ENCODE peak calls at places on chromosome 6, in nine cellular contexts. One of them, this sample, is unnamed.

GRCh38 chr6:16639689-16640480 is 121.4 kb downstream of the ATXN1 start:
- DNase-seq in cardiac muscle cell: no peak
- DNase-seq in astrocyte of the spinal cord: peak
- DNase-seq in IMR-90: peak
- DNase-seq in bronchial epithelial cell: peak
- DNase-seq in choroid plexus epithelial cell: peak
- DNase-seq in GM12878: no peak
- DNase-seq in astrocyte: peak
- DNase-seq in A549: peak
- DNase-seq in this sample: no peak

GRCh38 chr6:167706313-167707109 is 120.2 kb upstream of the AFDN start:
- DNase-seq in choroid plexus epithelial cell: no peak
- DNase-seq in cardiac muscle cell: no peak
- DNase-seq in astrocyte: no peak
- DNase-seq in IMR-90: no peak
- DNase-seq in A549: no peak
- DNase-seq in GM12878: peak
- DNase-seq in astrocyte of the spinal cord: no peak
- DNase-seq in bronchial epithelial cell: no peak
- DNase-seq in this sample: peak

GRCh38 chr6:11298651-11299420 is 66.4 kb upstream of the NEDD9 start:
- DNase-seq in GM12878: no peak
- DNase-seq in bronchial epithelial cell: peak
- DNase-seq in astrocyte: peak
- DNase-seq in cardiac muscle cell: no peak
- DNase-seq in A549: peak
- DNase-seq in choroid plexus epithelial cell: peak
- DNase-seq in IMR-90: no peak
- DNase-seq in astrocyte of the spinal cord: peak
- DNase-seq in this sample: no peak

GRCh38 chr6:128005009-128005408 is 104.2 kb upstream of the THEMIS start:
- DNase-seq in cardiac muscle cell: no peak
- DNase-seq in GM12878: no peak
- DNase-seq in choroid plexus epithelial cell: peak
- DNase-seq in A549: no peak
- DNase-seq in bronchial epithelial cell: peak
- DNase-seq in IMR-90: peak
- DNase-seq in astrocyte: peak
- DNase-seq in astrocyte of the spinal cord: no peak
- DNase-seq in this sample: no peak

GRCh38 chr6:163548624-163549023 is 134.1 kb downstream of the QKI start:
- DNase-seq in A549: no peak
- DNase-seq in bronchial epithelial cell: no peak
- DNase-seq in GM12878: no peak
- DNase-seq in IMR-90: no peak
- DNase-seq in astrocyte: no peak
- DNase-seq in astrocyte of the spinal cord: no peak
- DNase-seq in choroid plexus epithelial cell: no peak
- DNase-seq in cardiac muscle cell: no peak
- DNase-seq in this sample: no peak

GRCh38 chr6:138654715-138655634 is 118.6 kb upstream of the CCDC28A start:
- DNase-seq in astrocyte: peak
- DNase-seq in GM12878: peak
- DNase-seq in choroid plexus epithelial cell: peak
- DNase-seq in cardiac muscle cell: no peak
- DNase-seq in astrocyte of the spinal cord: peak
- DNase-seq in IMR-90: peak
- DNase-seq in A549: no peak
- DNase-seq in bronchial epithelial cell: peak
- DNase-seq in this sample: peak

GRCh38 chr6:55758156-55758942 is 117.0 kb downstream of the BMP5 start:
- DNase-seq in bronchial epithelial cell: peak
- DNase-seq in astrocyte: peak
- DNase-seq in A549: peak
- DNase-seq in choroid plexus epithelial cell: peak
- DNase-seq in astrocyte of the spinal cord: peak
- DNase-seq in IMR-90: peak
- DNase-seq in cardiac muscle cell: no peak
- DNase-seq in GM12878: no peak
- DNase-seq in this sample: no peak

GRCh38 chr6:9140181-9140580 is 704.8 kb upstream of the SLC35B3 start:
- DNase-seq in bronchial epithelial cell: peak
- DNase-seq in A549: no peak
- DNase-seq in astrocyte of the spinal cord: peak
- DNase-seq in choroid plexus epithelial cell: no peak
- DNase-seq in GM12878: no peak
- DNase-seq in cardiac muscle cell: no peak
- DNase-seq in IMR-90: peak
- DNase-seq in astrocyte: no peak
- DNase-seq in this sample: no peak

GRCh38 chr6:41713161-41713649 is 22.2 kb downstream of the TFEB start:
- DNase-seq in IMR-90: peak
- DNase-seq in astrocyte of the spinal cord: peak
- DNase-seq in A549: peak
- DNase-seq in astrocyte: peak
- DNase-seq in choroid plexus epithelial cell: no peak
- DNase-seq in cardiac muscle cell: no peak
- DNase-seq in bronchial epithelial cell: peak
- DNase-seq in GM12878: no peak
- DNase-seq in this sample: peak

GRCh38 chr6:20197251-20197650 is 15.0 kb downstream of the MBOAT1 start:
- DNase-seq in astrocyte: peak
- DNase-seq in cardiac muscle cell: no peak
- DNase-seq in IMR-90: no peak
- DNase-seq in astrocyte of the spinal cord: no peak
- DNase-seq in A549: no peak
- DNase-seq in choroid plexus epithelial cell: no peak
- DNase-seq in bronchial epithelial cell: no peak
- DNase-seq in GM12878: no peak
- DNase-seq in this sample: no peak

GRCh38 chr6:99606670-99607415 is at the start of gene PRDM13:
- DNase-seq in cardiac muscle cell: no peak
- DNase-seq in GM12878: no peak
- DNase-seq in A549: no peak
- DNase-seq in astrocyte of the spinal cord: no peak
- DNase-seq in choroid plexus epithelial cell: no peak
- DNase-seq in IMR-90: no peak
- DNase-seq in bronchial epithelial cell: no peak
- DNase-seq in astrocyte: no peak
- DNase-seq in this sample: no peak

GRCh38 chr6:162882817-162883481 is 155.2 kb downstream of the PACRG start:
- DNase-seq in cardiac muscle cell: no peak
- DNase-seq in IMR-90: no peak
- DNase-seq in astrocyte of the spinal cord: no peak
- DNase-seq in bronchial epithelial cell: peak
- DNase-seq in choroid plexus epithelial cell: no peak
- DNase-seq in A549: no peak
- DNase-seq in GM12878: no peak
- DNase-seq in astrocyte: no peak
- DNase-seq in this sample: peak

GRCh38 chr6:129486333-129486732 is 223.6 kb downstream of the ARHGAP18 start:
- DNase-seq in astrocyte: no peak
- DNase-seq in GM12878: no peak
- DNase-seq in IMR-90: no peak
- DNase-seq in A549: no peak
- DNase-seq in astrocyte of the spinal cord: peak
- DNase-seq in choroid plexus epithelial cell: peak
- DNase-seq in cardiac muscle cell: no peak
- DNase-seq in bronchial epithelial cell: no peak
- DNase-seq in this sample: no peak

GRCh38 chr6:82740066-82740465 is 325.6 kb downstream of the UBE3D start:
- DNase-seq in A549: no peak
- DNase-seq in bronchial epithelial cell: no peak
- DNase-seq in GM12878: no peak
- DNase-seq in choroid plexus epithelial cell: no peak
- DNase-seq in astrocyte of the spinal cord: no peak
- DNase-seq in IMR-90: no peak
- DNase-seq in cardiac muscle cell: no peak
- DNase-seq in astrocyte: no peak
- DNase-seq in this sample: no peak

GRCh38 chr6:32254761-32255211 is 30.9 kb upstream of the NOTCH4 start:
- DNase-seq in choroid plexus epithelial cell: no peak
- DNase-seq in astrocyte of the spinal cord: no peak
- DNase-seq in IMR-90: no peak
- DNase-seq in A549: no peak
- DNase-seq in cardiac muscle cell: no peak
- DNase-seq in astrocyte: no peak
- DNase-seq in bronchial epithelial cell: no peak
- DNase-seq in GM12878: no peak
- DNase-seq in this sample: no peak
- H3K4me3 ChIP-seq in choroid plexus epithelial cell: peak
- H3K4me3 ChIP-seq in astrocyte of the spinal cord: peak
- H3K4me3 ChIP-seq in IMR-90: peak
- H3K4me3 ChIP-seq in A549: peak
- H3K4me3 ChIP-seq in cardiac muscle cell: no peak
- H3K4me3 ChIP-seq in astrocyte: peak
- H3K4me3 ChIP-seq in bronchial epithelial cell: peak
- H3K4me3 ChIP-seq in GM12878: no peak
- H3K4me3 ChIP-seq in this sample: no peak

GRCh38 chr6:121223212-121223611 is 111.1 kb downstream of the TBC1D32 start:
- DNase-seq in GM12878: no peak
- DNase-seq in astrocyte: no peak
- DNase-seq in astrocyte of the spinal cord: no peak
- DNase-seq in bronchial epithelial cell: peak
- DNase-seq in choroid plexus epithelial cell: no peak
- DNase-seq in cardiac muscle cell: no peak
- DNase-seq in IMR-90: no peak
- DNase-seq in A549: no peak
- DNase-seq in this sample: no peak

GRCh38 chr6:121223930-121224329 is 110.3 kb downstream of the TBC1D32 start:
- DNase-seq in bronchial epithelial cell: no peak
- DNase-seq in IMR-90: no peak
- DNase-seq in astrocyte of the spinal cord: no peak
- DNase-seq in A549: no peak
- DNase-seq in GM12878: no peak
- DNase-seq in cardiac muscle cell: no peak
- DNase-seq in choroid plexus epithelial cell: no peak
- DNase-seq in astrocyte: no peak
- DNase-seq in this sample: no peak

GRCh38 chr6:121216928-121217327 is 117.4 kb downstream of the TBC1D32 start:
- DNase-seq in GM12878: no peak
- DNase-seq in bronchial epithelial cell: peak
- DNase-seq in A549: no peak
- DNase-seq in choroid plexus epithelial cell: peak
- DNase-seq in astrocyte of the spinal cord: peak
- DNase-seq in cardiac muscle cell: no peak
- DNase-seq in IMR-90: peak
- DNase-seq in astrocyte: peak
- DNase-seq in this sample: no peak

GRCh38 chr6:121222656-121223055 is 111.6 kb downstream of the TBC1D32 start:
- DNase-seq in astrocyte of the spinal cord: peak
- DNase-seq in GM12878: no peak
- DNase-seq in bronchial epithelial cell: peak
- DNase-seq in astrocyte: peak
- DNase-seq in IMR-90: peak
- DNase-seq in cardiac muscle cell: no peak
- DNase-seq in A549: peak
- DNase-seq in choroid plexus epithelial cell: peak
- DNase-seq in this sample: no peak
- TF ChIP-seq CTCF in astrocyte of the spinal cord: no peak
- TF ChIP-seq CTCF in GM12878: no peak
- TF ChIP-seq CTCF in bronchial epithelial cell: no peak
- TF ChIP-seq CTCF in astrocyte: peak
- TF ChIP-seq CTCF in IMR-90: peak
- TF ChIP-seq CTCF in cardiac muscle cell: peak
- TF ChIP-seq CTCF in A549: peak
- TF ChIP-seq CTCF in choroid plexus epithelial cell: peak
- TF ChIP-seq CTCF in this sample: no peak

GRCh38 chr6:106112446-106112845 is 26.3 kb downstream of the PRDM1 start:
- DNase-seq in A549: no peak
- DNase-seq in choroid plexus epithelial cell: no peak
- DNase-seq in cardiac muscle cell: no peak
- DNase-seq in bronchial epithelial cell: no peak
- DNase-seq in GM12878: no peak
- DNase-seq in astrocyte of the spinal cord: no peak
- DNase-seq in astrocyte: no peak
- DNase-seq in IMR-90: peak
- DNase-seq in this sample: no peak
- H3K4me3 ChIP-seq in A549: no peak
- H3K4me3 ChIP-seq in choroid plexus epithelial cell: no peak
- H3K4me3 ChIP-seq in cardiac muscle cell: no peak
- H3K4me3 ChIP-seq in bronchial epithelial cell: no peak
- H3K4me3 ChIP-seq in GM12878: no peak
- H3K4me3 ChIP-seq in astrocyte of the spinal cord: no peak
- H3K4me3 ChIP-seq in astrocyte: no peak
- H3K4me3 ChIP-seq in IMR-90: no peak
- H3K4me3 ChIP-seq in this sample: no peak

GRCh38 chr6:36677753-36678487 is 594 bp upstream of the CDKN1A start:
- DNase-seq in A549: no peak
- DNase-seq in IMR-90: no peak
- DNase-seq in bronchial epithelial cell: no peak
- DNase-seq in cardiac muscle cell: no peak
- DNase-seq in choroid plexus epithelial cell: no peak
- DNase-seq in astrocyte of the spinal cord: no peak
- DNase-seq in astrocyte: peak
- DNase-seq in GM12878: no peak
- DNase-seq in this sample: peak

GRCh38 chr6:36676142-36677058 is 2.1 kb upstream of the CDKN1A start:
- DNase-seq in bronchial epithelial cell: peak
- DNase-seq in astrocyte: peak
- DNase-seq in GM12878: no peak
- DNase-seq in cardiac muscle cell: no peak
- DNase-seq in A549: no peak
- DNase-seq in IMR-90: peak
- DNase-seq in choroid plexus epithelial cell: peak
- DNase-seq in astrocyte of the spinal cord: peak
- DNase-seq in this sample: no peak

GRCh38 chr6:36679043-36679821 is 718 bp downstream of the CDKN1A start:
- DNase-seq in GM12878: no peak
- DNase-seq in astrocyte: peak
- DNase-seq in cardiac muscle cell: peak
- DNase-seq in IMR-90: peak
- DNase-seq in choroid plexus epithelial cell: peak
- DNase-seq in astrocyte of the spinal cord: peak
- DNase-seq in bronchial epithelial cell: no peak
- DNase-seq in A549: peak
- DNase-seq in this sample: peak

GRCh38 chr6:36677059-36677749 is 1.3 kb upstream of the CDKN1A start:
- DNase-seq in A549: no peak
- DNase-seq in cardiac muscle cell: no peak
- DNase-seq in IMR-90: no peak
- DNase-seq in GM12878: no peak
- DNase-seq in astrocyte: peak
- DNase-seq in bronchial epithelial cell: peak
- DNase-seq in choroid plexus epithelial cell: peak
- DNase-seq in astrocyte of the spinal cord: peak
- DNase-seq in this sample: no peak

DNA sequence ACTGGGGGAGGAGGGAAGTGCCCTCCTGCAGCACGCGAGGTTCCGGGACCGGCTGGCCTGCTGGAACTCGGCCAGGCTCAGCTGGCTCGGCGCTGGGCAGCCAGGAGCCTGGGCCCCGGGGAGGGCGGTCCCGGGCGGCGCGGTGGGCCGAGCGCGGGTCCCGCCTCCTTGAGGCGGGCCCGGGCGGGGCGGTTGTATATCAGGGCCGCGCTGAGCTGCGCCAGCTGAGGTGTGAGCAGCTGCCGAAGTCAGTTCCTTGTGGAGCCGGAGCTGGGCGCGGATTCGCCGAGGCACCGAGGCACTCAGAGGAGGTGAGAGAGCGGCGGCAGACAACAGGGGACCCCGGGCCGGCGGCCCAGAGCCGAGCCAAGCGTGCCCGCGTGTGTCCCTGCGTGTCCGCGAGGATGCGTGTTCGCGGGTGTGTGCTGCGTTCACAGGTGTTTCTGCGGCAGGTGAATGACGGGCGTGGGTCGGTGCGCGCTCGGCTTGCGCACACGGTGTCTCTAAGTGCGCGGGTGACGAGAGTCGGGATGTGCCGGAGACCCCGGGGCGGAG is at the start of gene CDKN1A:
- DNase-seq in A549: peak
- DNase-seq in astrocyte: peak
- DNase-seq in choroid plexus epithelial cell: peak
- DNase-seq in astrocyte of the spinal cord: peak
- DNase-seq in IMR-90: peak
- DNase-seq in GM12878: no peak
- DNase-seq in bronchial epithelial cell: peak
- DNase-seq in cardiac muscle cell: peak
- DNase-seq in this sample: peak
- TF ChIP-seq CTCF in A549: no peak
- TF ChIP-seq CTCF in astrocyte: no peak
- TF ChIP-seq CTCF in choroid plexus epithelial cell: no peak
- TF ChIP-seq CTCF in astrocyte of the spinal cord: no peak
- TF ChIP-seq CTCF in IMR-90: no peak
- TF ChIP-seq CTCF in GM12878: no peak
- TF ChIP-seq CTCF in bronchial epithelial cell: no peak
- TF ChIP-seq CTCF in cardiac muscle cell: no peak
- TF ChIP-seq CTCF in this sample: no peak